ENCODE peak calls at places on chromosomes 3 and 15, in nine cellular contexts. N is globus pallidus; J is AG04450; C is frontal cortex; B is NCI-H446; Y is EH; Q is upper lobe of right lung; W is effector CD4-positive, alpha-beta T cell; A is NCI-H748 treated with DMSO at 0.1 percent for 48 hours. E is an unnamed sample.

GRCh38 chr15:78795043-78795442 is 16.2 kb downstream of the ADAMTS7 start:
- DNase-seq in W (no peak), B (no peak), Y (no peak), J (no peak), N (no peak), Q (no peak), C (no peak), A (no peak), E (no peak)

GRCh38 chr3:118501152-118501551 is 533.5 kb downstream of the IGSF11 start:
- DNase-seq in J (no peak), W (no peak), Q (peak; percentile 62), A (no peak), Y (no peak), B (peak; percentile 34), C (no peak), N (peak; percentile 55), E (no peak)

GRCh38 chr3:16884084-16884747 is 539 bp upstream of the PLCL2 start:
- DNase-seq in N (no peak), Q (peak; percentile 84), Y (peak; percentile 27), J (no peak), B (no peak), W (peak; percentile 58), C (peak; percentile 68), A (no peak), E (peak; percentile 75)

GRCh38 chr3:23961064-23961463 is 16.0 kb downstream of the NR1D2 start:
- DNase-seq in A (no peak), B (no peak), C (no peak), N (no peak), Y (no peak), J (no peak), Q (no peak), W (no peak), E (no peak)

GRCh38 chr3:31092748-31093607 is 198.5 kb upstream of the GADL1 start:
- DNase-seq in J (no peak), N (no peak), B (no peak), W (no peak), Y (peak; percentile 85), C (no peak), Q (no peak), A (no peak), E (no peak)

GRCh38 chr3:25849101-25849500 is 59.2 kb downstream of the OXSM start:
- DNase-seq in A (no peak), Q (no peak), C (no peak), Y (no peak), B (no peak), J (no peak), N (no peak), W (no peak), E (no peak)

GRCh38 chr3:29871087-29871486 is 590.2 kb downstream of the RBMS3 start:
- DNase-seq in N (no peak), Y (no peak), B (no peak), C (no peak), J (no peak), Q (no peak), A (no peak), W (no peak), E (no peak)

GRCh38 chr15:69675727-69676126 is 223.1 kb downstream of the RPLP1 start:
- DNase-seq in Q (no peak), W (no peak), J (no peak), Y (no peak), A (no peak), N (no peak), C (no peak), B (no peak), E (no peak)

GRCh38 chr3:61562042-61562809 is 855 bp downstream of the PTPRG start:
- DNase-seq in N (no peak), C (peak; percentile 40), Q (peak; percentile 63), A (no peak), Y (peak; percentile 37), W (no peak), J (no peak), B (no peak), E (no peak)

GRCh38 chr3:27721717-27722564 is at the start of gene EOMES:
- DNase-seq in C (no peak), B (peak; percentile 43), J (no peak), Y (peak; percentile 23), Q (no peak), A (peak; percentile 31), N (no peak), W (peak; percentile 62), E (no peak)